ENCODE peak calls at places on chromosomes 4 and X, in four cellular contexts. X, P, S and Z are unnamed samples.

GRCh38 chr4:140876597-140877364 is 120.6 kb upstream of the TBC1D9 start:
- DNase-seq in P (peak; percentile 66), X (no peak), S (peak; percentile 77), Z (no peak)

GRCh38 chrX:119266364-119266995 is 30.4 kb downstream of the PGRMC1 start:
- DNase-seq in X (peak; percentile 8), S (no peak), P (peak; percentile 12), Z (peak; percentile 15)

GRCh38 chr4:81165853-81166430 is 49.1 kb downstream of the PRKG2 start:
- DNase-seq in X (peak; percentile 9), S (peak; percentile 5), P (peak; percentile 11), Z (peak; percentile 58)

GRCh38 chrX:12901486-12901885 is 4.9 kb upstream of the TLR8 start:
- DNase-seq in X (peak; percentile 55), S (peak; percentile 27), P (peak; percentile 39), Z (peak; percentile 61)

GRCh38 chr4:110619401-110620247 is 3.3 kb downstream of the PITX2 start:
- DNase-seq in P (no peak), S (no peak), X (no peak), Z (no peak)

GRCh38 chr4:56323386-56323785 is 63.9 kb downstream of the AASDH start:
- DNase-seq in S (no peak), P (peak; percentile 4), X (no peak), Z (no peak)

GRCh38 chrX:83819304-83819703 is 41.6 kb upstream of the CYLC1 start:
- DNase-seq in S (no peak), P (no peak), X (peak; percentile 23), Z (no peak)

GRCh38 chr4:98584265-98584664 is 74.1 kb downstream of the TSPAN5 start:
- DNase-seq in X (no peak), S (no peak), P (peak; percentile 58), Z (peak; percentile 88)

GRCh38 chr4:7649741-7650531 is 215.2 kb upstream of the PSAPL1 start:
- DNase-seq in S (peak; percentile 99), X (no peak), P (peak; percentile 95), Z (no peak)

GRCh38 chr4:122968227-122968812 is 45.9 kb upstream of the NUDT6 start:
- DNase-seq in X (no peak), P (peak; percentile 28), S (peak; percentile 7), Z (no peak)

GRCh38 chr4:152050098-152050497 is 289.3 kb upstream of the GATB start:
- DNase-seq in S (no peak), X (no peak), P (no peak), Z (no peak)

GRCh38 chrX:23883737-23884354 is 23.9 kb downstream of the APOO start:
- DNase-seq in P (peak; percentile 85), S (peak; percentile 81), X (no peak), Z (peak; percentile 82)

GRCh38 chr4:153521995-153522799 is 56.0 kb downstream of the TMEM131L start:
- DNase-seq in X (no peak), S (no peak), P (no peak), Z (no peak)

GRCh38 chrX:24100713-24101112 is 46.0 kb downstream of the EIF2S3 start:
- DNase-seq in X (no peak), P (peak; percentile 72), S (peak; percentile 68), Z (no peak)

GRCh38 chr4:54940996-54941395 is 184.4 kb downstream of the KDR start:
- DNase-seq in P (no peak), X (no peak), S (no peak), Z (no peak)

GRCh38 chr4:54942735-54943134 is 182.7 kb downstream of the KDR start:
- DNase-seq in S (no peak), P (no peak), X (no peak), Z (no peak)

GRCh38 chr4:54941994-54942552 is 183.3 kb downstream of the KDR start:
- DNase-seq in X (no peak), S (no peak), P (no peak), Z (no peak)

DNA sequence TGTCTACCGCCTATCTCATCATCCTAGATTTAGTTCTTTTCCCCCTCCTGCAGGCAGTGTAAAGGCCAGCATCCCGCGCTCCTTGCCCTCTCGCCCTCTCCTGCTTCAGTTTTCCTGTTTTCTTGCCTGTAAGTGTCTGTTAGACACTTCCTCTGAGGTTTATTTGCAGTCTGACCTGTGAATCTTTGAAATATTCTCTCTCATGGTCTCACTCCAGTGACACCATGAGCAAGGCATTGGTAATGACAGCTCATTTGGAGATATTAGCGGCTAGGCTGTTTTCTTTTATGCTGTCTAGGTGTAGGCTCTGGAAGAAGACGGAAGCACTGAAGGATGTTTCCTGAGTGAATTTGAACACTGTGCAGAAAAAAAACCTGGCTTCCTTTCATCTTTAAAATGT is 179.6 kb downstream of the KDR start:
- DNase-seq in X (no peak), P (no peak), S (no peak), Z (no peak)
- TF ChIP-seq CTCF in X (no peak), P (no peak), S (no peak), Z (no peak)

GRCh38 chr4:41204400-41204978 is 9.9 kb downstream of the APBB2 start:
- DNase-seq in X (no peak), S (peak; percentile 88), P (peak; percentile 83), Z (peak; percentile 47)

GRCh38 chr4:41203169-41203568 is 11.2 kb downstream of the APBB2 start:
- DNase-seq in P (peak; percentile 63), S (peak; percentile 62), X (no peak), Z (no peak)

GRCh38 chr4:41202356-41202755 is 12.0 kb downstream of the APBB2 start:
- DNase-seq in S (no peak), P (no peak), X (no peak), Z (no peak)

GRCh38 chr4:41205130-41205529 is 9.2 kb downstream of the APBB2 start:
- DNase-seq in P (no peak), X (no peak), S (no peak), Z (no peak)

GRCh38 chr4:41203841-41204240 is 10.5 kb downstream of the APBB2 start:
- DNase-seq in P (no peak), S (no peak), X (no peak), Z (no peak)
- H3K4me3 ChIP-seq in P (no peak overlapping the region), S (no peak overlapping the region), X (no peak overlapping the region), Z (no peak overlapping the region)

DNA sequence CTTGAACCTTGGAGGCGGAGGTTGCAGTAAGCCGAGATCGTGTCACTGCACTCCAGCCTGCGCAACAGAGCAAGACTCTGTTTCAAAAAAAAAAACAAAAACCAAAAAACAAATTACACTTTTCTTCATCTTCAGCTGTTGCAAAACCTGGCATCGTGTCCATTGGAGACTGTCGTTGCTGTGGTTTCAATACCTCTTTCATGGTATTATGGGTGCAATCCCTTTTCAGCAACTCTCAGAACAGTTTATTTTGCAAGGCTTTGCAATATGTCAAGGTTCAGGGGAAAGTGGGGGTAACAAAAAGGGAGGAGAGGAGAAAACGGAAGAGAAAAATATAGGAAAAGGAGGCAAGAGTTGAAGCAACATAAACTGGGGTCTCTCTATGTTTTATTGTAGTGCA is 40.8 kb downstream of the ARSD start:
- DNase-seq in P (no peak), S (no peak), X (no peak), Z (no peak)
- TF ChIP-seq CTCF in P (no peak), S (no peak), X (no peak), Z (no peak)

GRCh38 chr4:173529505-173530325 is at the start of gene HAND2:
- DNase-seq in P (peak; percentile 59), S (peak; percentile 25), X (peak; percentile 96), Z (no peak)
- H3K4me3 ChIP-seq in P (peak within 1 kb of the TSS; percentile 40), S (peak within 1 kb of the TSS; percentile 28), X (peak within 1 kb of the TSS; percentile 99), Z (no peak within 1 kb of the TSS)

DNA sequence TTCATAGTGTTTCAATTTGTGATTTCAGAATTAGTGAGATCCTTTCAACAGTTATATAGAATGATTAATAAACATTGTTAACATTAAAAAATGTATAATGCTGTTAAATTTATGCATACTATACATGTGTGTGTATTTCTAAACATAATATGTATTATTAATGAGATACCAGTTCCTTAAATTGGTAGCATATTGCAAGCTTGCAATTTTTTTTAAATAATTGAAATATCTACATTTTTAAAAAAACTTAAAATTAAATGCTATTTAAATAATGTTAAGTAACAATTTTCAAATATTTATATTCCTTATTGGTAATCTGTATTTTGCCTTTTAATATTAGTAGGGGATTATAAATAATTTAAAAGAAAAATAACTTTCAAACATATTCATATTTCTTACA is 1479.5 kb upstream of the PCDH7 start:
- DNase-seq in S (no peak), X (no peak), P (no peak), Z (no peak)
- TF ChIP-seq CTCF in S (no peak), X (no peak), P (no peak), Z (no peak)

DNA sequence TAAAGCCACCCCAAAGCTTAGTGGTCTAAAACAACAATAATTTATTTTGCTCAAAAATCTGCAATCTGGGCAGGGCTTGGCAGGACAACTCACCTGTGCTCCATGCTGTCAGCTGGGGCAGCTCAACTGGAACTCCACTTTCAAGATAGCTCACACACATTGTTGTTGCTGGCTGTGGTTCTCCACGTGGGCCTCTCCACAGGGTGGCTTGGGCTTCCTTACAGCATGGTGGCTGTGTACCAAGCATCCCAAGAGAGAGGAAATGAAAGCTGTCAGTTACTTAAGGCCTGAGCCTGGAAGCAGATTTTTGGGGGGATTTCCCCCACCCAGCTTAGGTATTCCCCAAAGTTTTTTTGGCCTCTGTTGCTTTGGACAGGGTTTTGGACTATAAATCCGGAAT is 81.1 kb downstream of the BCOR start:
- DNase-seq in P (no peak), X (no peak), S (no peak), Z (no peak)
- H3K4me3 ChIP-seq in P (no peak overlapping the region), X (no peak overlapping the region), S (no peak overlapping the region), Z (no peak overlapping the region)

GRCh38 chrX:118182050-118182449 is 65.4 kb upstream of the KLHL13 start:
- DNase-seq in X (no peak), P (peak; percentile 15), S (peak; percentile 48), Z (no peak)

GRCh38 chrX:118179718-118180117 is 63.1 kb upstream of the KLHL13 start:
- DNase-seq in X (no peak), S (no peak), P (no peak), Z (no peak)

GRCh38 chrX:118179161-118179560 is 62.6 kb upstream of the KLHL13 start:
- DNase-seq in X (no peak), P (no peak), S (no peak), Z (no peak)

GRCh38 chrX:118181030-118181429 is 64.4 kb upstream of the KLHL13 start:
- DNase-seq in S (peak; percentile 58), X (no peak), P (peak; percentile 13), Z (peak; percentile 63)

GRCh38 chrX:118183606-118184005 is 67.0 kb upstream of the KLHL13 start:
- DNase-seq in S (no peak), P (no peak), X (no peak), Z (no peak)
- TF ChIP-seq CTCF in S (no peak), P (peak; percentile 6), X (peak; percentile 47), Z (no peak)